ENCODE peak calls at places on chromosomes 13 and 19, in eight cellular contexts. T is psoas muscle; Y is pancreas; Z is kidney; I is left ventricle myocardium inferior; G is GM23248; V is spleen; M is effector memory CD4-positive, alpha-beta T cell. K is an unnamed sample. For H3K9me3 and H3K36me3, the result is how much of the 10 kb centered on the place peaks cover.

GRCh38 chr19:16042533-16043085 is 33.7 kb upstream of the TPM4 start:
- DNase-seq in T (no peak), Y (no peak), Z (no peak), I (no peak), G (no peak), V (no peak), M (no peak), K (no peak)

GRCh38 chr13:67228031-67228430 is 2.1 kb downstream of the PCDH9 start:
- DNase-seq in T (no peak), Y (no peak), Z (no peak), I (no peak), G (no peak), V (no peak), M (no peak), K (no peak)

GRCh38 chr13:28611021-28611420 is 47.9 kb upstream of the POMP start:
- DNase-seq in T (no peak), Y (no peak), Z (no peak), I (no peak), G (no peak), V (no peak), M (no peak), K (no peak)

GRCh38 chr13:43682698-43683097 is 104.1 kb downstream of the ENOX1 start:
- DNase-seq in T (no peak), Y (no peak), Z (no peak), I (no peak), G (no peak), V (no peak), M (no peak), K (no peak)

GRCh38 chr19:3441089-3441985 is 39.0 kb downstream of the SMIM24 start:
- DNase-seq in T (no peak), Y (no peak), Z (peak), I (no peak), G (no peak), V (no peak), M (no peak), K (no peak)

GRCh38 chr13:40220299-40220935 is 446.0 kb downstream of the FOXO1 start:
- DNase-seq in T (no peak), Y (no peak), Z (no peak), I (no peak), G (peak), V (no peak), M (no peak), K (no peak)

GRCh38 chr19:46000497-46001246 is 5.4 kb downstream of the CCDC61 start:
- DNase-seq in T (peak), Y (no peak), Z (peak), I (peak), G (peak), V (peak), M (peak), K (no peak)

GRCh38 chr19:15194938-15195337 is 5.9 kb downstream of the NOTCH3 start:
- DNase-seq in T (no peak), Y (no peak), Z (no peak), I (no peak), G (peak), V (no peak), M (no peak), K (no peak)

GRCh38 chr13:109381546-109382180 is 404.7 kb downstream of the IRS2 start:
- DNase-seq in T (no peak), Y (no peak), Z (no peak), I (no peak), G (peak), V (no peak), M (no peak), K (no peak)

GRCh38 chr13:79318664-79319063 is 87.4 kb downstream of the RBM26 start:
- DNase-seq in T (no peak), Y (no peak), Z (no peak), I (no peak), G (no peak), V (no peak), M (no peak), K (no peak)

GRCh38 chr19:13036366-13036976 is 41.2 kb downstream of the NFIX start:
- DNase-seq in T (peak), Y (no peak), Z (no peak), I (no peak), G (peak), V (no peak), M (no peak), K (no peak)

GRCh38 chr13:72430923-72431322 is 296.5 kb downstream of the MZT1 start:
- DNase-seq in T (no peak), Y (no peak), Z (no peak), I (no peak), G (no peak), V (no peak), M (no peak), K (no peak)

GRCh38 chr13:76936736-76937135 is 11.6 kb upstream of the ACOD1 start:
- DNase-seq in T (no peak), Y (no peak), Z (no peak), I (no peak), G (peak), V (no peak), M (no peak), K (no peak)

GRCh38 chr19:7595466-7596133 is at the start of gene CAMSAP3:
- DNase-seq in T (no peak), Y (peak), Z (peak), I (no peak), G (peak), V (no peak), M (no peak), K (no peak)

GRCh38 chr13:59883885-59884284 is 279.8 kb downstream of the DIAPH3 start:
- DNase-seq in T (no peak), Y (no peak), Z (no peak), I (no peak), G (no peak), V (peak), M (no peak), K (no peak)

GRCh38 chr19:37914908-37915307 is 7.9 kb downstream of the SIPA1L3 start:
- DNase-seq in T (no peak), Y (no peak), Z (no peak), I (no peak), G (no peak), V (no peak), M (no peak), K (no peak)

GRCh38 chr19:49335784-49336481 is 727 bp downstream of the CD37 start:
- DNase-seq in T (no peak), Y (no peak), Z (no peak), I (no peak), G (no peak), V (peak), M (no peak), K (no peak)

GRCh38 chr13:90253806-90254205 is 1093.7 kb upstream of the MIR17HG start:
- DNase-seq in T (no peak), Y (no peak), Z (no peak), I (no peak), G (no peak), V (no peak), M (no peak), K (no peak)

GRCh38 chr19:45470147-45471081 is 2.6 kb downstream of the FOSB start:
- DNase-seq in T (peak), Y (peak), Z (peak), I (no peak), G (peak), V (peak), M (peak), K (no peak)

GRCh38 chr19:19420570-19421301 is 15.3 kb downstream of the GATAD2A start:
- DNase-seq in T (no peak), Y (no peak), Z (peak), I (no peak), G (no peak), V (no peak), M (peak), K (no peak)

GRCh38 chr19:10593148-10593547 is 6.0 kb upstream of the AP1M2 start:
- DNase-seq in T (no peak), Y (no peak), Z (no peak), I (no peak), G (no peak), V (no peak), M (no peak), K (no peak)

GRCh38 chr13:51453308-51453958 is 597 bp upstream of the INTS6 start:
- DNase-seq in T (peak), Y (no peak), Z (peak), I (peak), G (peak), V (peak), M (peak), K (peak)

GRCh38 chr13:24693862-24694471 is 13.8 kb downstream of the ATP12A start:
- DNase-seq in T (no peak), Y (peak), Z (no peak), I (no peak), G (peak), V (no peak), M (no peak), K (no peak)

GRCh38 chr19:1811472-1811894 is 593 bp downstream of the ATP8B3 start:
- DNase-seq in T (peak), Y (peak), Z (peak), I (peak), G (peak), V (peak), M (peak), K (no peak)

GRCh38 chr13:45206340-45206739 is 5.5 kb upstream of the KCTD4 start:
- DNase-seq in T (no peak), Y (no peak), Z (no peak), I (no peak), G (peak), V (no peak), M (no peak), K (no peak)

GRCh38 chr19:40213882-40214570 is 4.2 kb downstream of the TTC9B start:
- DNase-seq in T (no peak), Y (no peak), Z (no peak), I (no peak), G (no peak), V (no peak), M (no peak), K (no peak)

GRCh38 chr13:43657485-43657884 is 129.3 kb downstream of the ENOX1 start:
- DNase-seq in T (no peak), Y (no peak), Z (no peak), I (no peak), G (no peak), V (no peak), M (no peak), K (no peak)

GRCh38 chr19:17866312-17867012 is 5.3 kb upstream of the SLC5A5 start:
- DNase-seq in T (no peak), Y (no peak), Z (no peak), I (no peak), G (no peak), V (no peak), M (no peak), K (no peak)

GRCh38 chr19:16066611-16067104 is 9.6 kb upstream of the TPM4 start:
- DNase-seq in T (no peak), Y (no peak), Z (no peak), I (no peak), G (peak), V (peak), M (no peak), K (no peak)

GRCh38 chr19:3880471-3881271 is at the start of gene ATCAY:
- DNase-seq in T (no peak), Y (no peak), Z (no peak), I (no peak), G (no peak), V (no peak), M (no peak), K (no peak)

GRCh38 chr13:25329706-25330105 is 28.3 kb downstream of the NUP58 start:
- DNase-seq in T (peak), Y (no peak), Z (no peak), I (no peak), G (peak), V (no peak), M (no peak), K (no peak)

GRCh38 chr19:38183227-38183914 is 40.7 kb downstream of the DPF1 start:
- DNase-seq in T (peak), Y (no peak), Z (no peak), I (peak), G (peak), V (no peak), M (no peak), K (no peak)

GRCh38 chr13:79340490-79340889 is 65.6 kb downstream of the RBM26 start:
- DNase-seq in T (no peak), Y (no peak), Z (no peak), I (no peak), G (no peak), V (no peak), M (no peak), K (no peak)

GRCh38 chr19:46719629-46720515 is 3.0 kb upstream of the PRKD2 start:
- DNase-seq in T (no peak), Y (no peak), Z (peak), I (no peak), G (no peak), V (peak), M (no peak), K (no peak)

GRCh38 chr13:41502676-41503075 is 45.3 kb downstream of the RGCC start:
- DNase-seq in T (no peak), Y (no peak), Z (no peak), I (no peak), G (no peak), V (no peak), M (no peak), K (no peak)

GRCh38 chr19:2503521-2504109 is 27.7 kb downstream of the GADD45B start:
- DNase-seq in T (no peak), Y (no peak), Z (no peak), I (no peak), G (peak), V (no peak), M (peak), K (no peak)

GRCh38 chr19:22882797-22883196 is 50.7 kb downstream of the ZNF723 start:
- DNase-seq in T (no peak), Y (no peak), Z (no peak), I (no peak), G (peak), V (no peak), M (no peak), K (no peak)
- H3K9me3 ChIP-seq in T (under half), Y (under half), Z (under half), I (under half), G (under half), V (half or more), M (under half), K (under half)

GRCh38 chr19:50409347-50409746 is 9.4 kb upstream of the SPIB start:
- DNase-seq in T (no peak), Y (no peak), Z (no peak), I (no peak), G (no peak), V (no peak), M (no peak), K (no peak)
- H3K36me3 ChIP-seq in T (under half), Y (under half), Z (under half), I (under half), G (under half), V (under half), M (under half), K (under half)

GRCh38 chr19:57949702-57950101 is 2.2 kb upstream of the ZNF256 start:
- DNase-seq in T (no peak), Y (no peak), Z (no peak), I (no peak), G (no peak), V (no peak), M (no peak), K (no peak)
- H3K9me3 ChIP-seq in T (under half), Y (under half), Z (under half), I (under half), G (under half), V (half or more), M (under half), K (under half)

GRCh38 chr19:5137571-5138124 is 168.7 kb downstream of the KDM4B start:
- DNase-seq in T (no peak), Y (no peak), Z (peak), I (no peak), G (no peak), V (no peak), M (no peak), K (no peak)

GRCh38 chr19:5133986-5134595 is 165.2 kb downstream of the KDM4B start:
- DNase-seq in T (no peak), Y (no peak), Z (no peak), I (no peak), G (no peak), V (no peak), M (no peak), K (no peak)

GRCh38 chr19:5137114-5137513 is 168.2 kb downstream of the KDM4B start:
- DNase-seq in T (no peak), Y (no peak), Z (peak), I (no peak), G (no peak), V (no peak), M (no peak), K (no peak)

GRCh38 chr19:5134683-5135082 is 165.8 kb downstream of the KDM4B start:
- DNase-seq in T (no peak), Y (no peak), Z (no peak), I (no peak), G (no peak), V (no peak), M (no peak), K (no peak)

DNA sequence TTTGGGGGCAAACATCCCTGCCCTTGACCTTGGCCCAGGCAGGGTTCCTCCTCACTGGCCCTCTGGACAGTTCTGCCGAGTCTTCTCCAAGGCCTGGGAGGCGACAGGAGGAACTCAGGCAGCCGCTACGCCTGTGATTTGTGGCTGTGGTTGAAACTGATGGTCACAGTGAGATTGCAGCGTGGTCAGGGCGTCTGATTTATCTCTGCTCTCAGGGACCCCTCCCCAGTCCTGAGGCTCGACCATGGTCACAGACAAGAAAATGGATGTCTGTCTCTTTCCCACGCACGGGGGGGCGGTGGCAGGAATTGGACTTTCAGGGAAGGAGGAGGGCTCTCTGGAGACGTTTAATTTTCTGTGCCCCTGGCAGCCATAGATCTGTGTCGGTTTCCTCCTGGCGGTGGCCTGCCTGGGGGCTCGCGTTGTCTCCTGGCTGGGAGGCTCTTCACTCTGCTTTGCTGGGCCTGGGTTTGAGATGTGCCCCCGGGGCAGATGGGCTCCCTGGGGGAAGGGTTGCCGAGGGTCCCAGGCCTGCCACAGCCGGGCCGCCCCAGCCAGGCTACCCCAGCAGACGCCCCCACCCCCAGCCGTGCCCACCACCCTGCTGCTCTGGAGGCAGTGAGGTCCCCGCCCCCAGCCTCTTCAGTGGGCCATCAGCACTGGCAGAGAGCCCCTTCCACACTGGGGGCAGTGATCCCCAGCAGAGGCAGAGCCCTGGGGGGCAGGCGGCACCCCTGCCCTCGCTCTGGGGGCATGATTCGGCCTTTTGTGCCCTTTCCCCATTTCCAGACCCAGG is 167.3 kb downstream of the KDM4B start:
- DNase-seq in T (no peak), Y (no peak), Z (no peak), I (no peak), G (no peak), V (no peak), M (no peak), K (no peak)
- H3K36me3 ChIP-seq in T (under half), Y (under half), Z (under half), I (half or more), G (under half), V (half or more), M (under half), K (half or more)

GRCh38 chr19:22914646-22915045 is 82.6 kb downstream of the ZNF723 start:
- DNase-seq in T (no peak), Y (no peak), Z (no peak), I (no peak), G (no peak), V (no peak), M (no peak), K (no peak)
- H3K9me3 ChIP-seq in T (under half), Y (under half), Z (under half), I (under half), G (under half), V (half or more), M (under half), K (under half)

DNA sequence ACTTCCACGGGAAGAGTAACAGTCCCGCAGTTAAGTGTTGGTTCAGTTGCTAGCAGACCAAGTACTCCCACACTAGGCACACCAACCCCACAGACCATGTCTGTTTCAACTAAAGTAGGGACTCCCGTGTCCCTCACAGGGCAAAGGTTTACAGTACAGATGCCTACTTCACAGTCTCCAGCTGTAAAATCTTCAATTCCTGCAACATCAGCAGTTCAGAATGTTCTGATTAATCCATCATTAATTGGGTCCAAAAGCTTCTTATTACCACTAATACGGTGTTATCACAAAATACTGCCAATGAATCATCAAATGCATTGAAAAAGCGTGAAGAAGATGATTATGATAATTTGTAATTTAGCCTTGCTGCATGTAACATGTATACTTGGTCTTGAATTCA is 95.8 kb downstream of the URI1 start:
- DNase-seq in T (no peak), Y (no peak), Z (no peak), I (no peak), G (no peak), V (no peak), M (no peak), K (no peak)
- H3K36me3 ChIP-seq in T (under half), Y (under half), Z (under half), I (under half), G (under half), V (under half), M (under half), K (under half)

GRCh38 chr19:57477191-57478008 is at the start of gene ZNF772:
- DNase-seq in T (peak), Y (peak), Z (peak), I (peak), G (peak), V (peak), M (peak), K (peak)

GRCh38 chr19:57473646-57474045 is 3.7 kb downstream of the ZNF772 start:
- DNase-seq in T (no peak), Y (no peak), Z (no peak), I (no peak), G (peak), V (no peak), M (no peak), K (no peak)
- H3K9me3 ChIP-seq in T (half or more), Y (under half), Z (half or more), I (half or more), G (under half), V (half or more), M (half or more), K (under half)

GRCh38 chr13:102586615-102587014 is 10.2 kb upstream of the TPP2 start:
- DNase-seq in T (no peak), Y (no peak), Z (no peak), I (no peak), G (no peak), V (no peak), M (no peak), K (no peak)
- H3K36me3 ChIP-seq in T (under half), Y (under half), Z (under half), I (under half), G (under half), V (under half), M (under half), K (under half)

DNA sequence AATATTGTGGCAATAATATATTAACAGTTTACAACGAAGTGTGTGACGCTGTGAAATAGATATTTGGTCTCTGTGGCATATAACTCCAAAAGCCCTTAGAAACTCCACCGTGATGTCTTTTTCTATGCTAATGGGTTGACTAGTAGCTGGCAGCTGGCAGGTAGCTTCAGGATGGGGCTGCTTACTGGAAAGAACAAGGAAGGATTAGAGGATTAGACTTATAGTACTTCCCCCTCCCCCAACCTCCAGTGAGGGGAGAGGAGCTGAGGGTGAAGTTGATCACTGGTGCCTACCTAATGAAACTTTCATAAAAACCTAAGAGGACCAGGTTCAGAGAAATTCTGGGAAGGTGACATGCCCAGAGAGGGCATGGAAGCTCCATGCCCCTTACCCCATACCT is 9.8 kb downstream of the ZNF229 start:
- DNase-seq in T (no peak), Y (no peak), Z (no peak), I (no peak), G (no peak), V (no peak), M (no peak), K (no peak)
- H3K9me3 ChIP-seq in T (half or more), Y (under half), Z (under half), I (half or more), G (under half), V (half or more), M (under half), K (half or more)

GRCh38 chr19:54105796-54106195 is 3.1 kb downstream of the NDUFA3 start:
- DNase-seq in T (no peak), Y (no peak), Z (peak), I (no peak), G (no peak), V (peak), M (no peak), K (no peak)
- H3K36me3 ChIP-seq in T (under half), Y (under half), Z (under half), I (half or more), G (under half), V (under half), M (under half), K (half or more)

K was measured in esophagus squamous epithelium.